ENCODE peak calls at places on chromosome X, in four cellular contexts. One of them, this sample, is unnamed.

GRCh38 chrX:34521563-34521962 is 135.5 kb downstream of the TMEM47 start:
- DNase-seq in SK-N-SH: no peak
- DNase-seq in aorta: no peak
- DNase-seq in activated naive CD8-positive, alpha-beta T cell treated with anti-CD3 and anti-CD28 coated beads, Interleukin-2, amount 50 U/mL, for 24 hours: no peak
- DNase-seq in this sample: peak

GRCh38 chrX:140091276-140091886 is 126.1 kb upstream of the CXorf66 start:
- DNase-seq in SK-N-SH: peak
- DNase-seq in aorta: peak
- DNase-seq in activated naive CD8-positive, alpha-beta T cell treated with anti-CD3 and anti-CD28 coated beads, Interleukin-2, amount 50 U/mL, for 24 hours: peak
- DNase-seq in this sample: no peak

GRCh38 chrX:130224810-130225209 is 43.9 kb downstream of the ZNF280C start:
- DNase-seq in SK-N-SH: no peak
- DNase-seq in aorta: no peak
- DNase-seq in activated naive CD8-positive, alpha-beta T cell treated with anti-CD3 and anti-CD28 coated beads, Interleukin-2, amount 50 U/mL, for 24 hours: no peak
- DNase-seq in this sample: no peak

GRCh38 chrX:24694825-24695224 is 1.1 kb downstream of the POLA1 start:
- DNase-seq in SK-N-SH: no peak
- DNase-seq in aorta: no peak
- DNase-seq in activated naive CD8-positive, alpha-beta T cell treated with anti-CD3 and anti-CD28 coated beads, Interleukin-2, amount 50 U/mL, for 24 hours: no peak
- DNase-seq in this sample: no peak

GRCh38 chrX:153533041-153533565 is 15.7 kb downstream of the ATP2B3 start:
- DNase-seq in SK-N-SH: no peak
- DNase-seq in aorta: no peak
- DNase-seq in activated naive CD8-positive, alpha-beta T cell treated with anti-CD3 and anti-CD28 coated beads, Interleukin-2, amount 50 U/mL, for 24 hours: no peak
- DNase-seq in this sample: peak

GRCh38 chrX:119880552-119881437 is 9.2 kb downstream of the NDUFA1 start:
- DNase-seq in SK-N-SH: peak
- DNase-seq in aorta: no peak
- DNase-seq in activated naive CD8-positive, alpha-beta T cell treated with anti-CD3 and anti-CD28 coated beads, Interleukin-2, amount 50 U/mL, for 24 hours: no peak
- DNase-seq in this sample: peak

GRCh38 chrX:135000516-135000915 is 9.7 kb downstream of the SMIM10 start:
- DNase-seq in SK-N-SH: no peak
- DNase-seq in aorta: no peak
- DNase-seq in activated naive CD8-positive, alpha-beta T cell treated with anti-CD3 and anti-CD28 coated beads, Interleukin-2, amount 50 U/mL, for 24 hours: no peak
- DNase-seq in this sample: peak

GRCh38 chrX:115560211-115560977 is 580 bp upstream of the PLS3 start:
- DNase-seq in SK-N-SH: no peak
- DNase-seq in aorta: no peak
- DNase-seq in activated naive CD8-positive, alpha-beta T cell treated with anti-CD3 and anti-CD28 coated beads, Interleukin-2, amount 50 U/mL, for 24 hours: no peak
- DNase-seq in this sample: no peak

This sample was measured in LHCN-M2.